ENCODE peak calls at places on chromosomes 1 and 21, in six cellular contexts. F is A549, I is GM12878, T is K562, M is HepG2, P is endothelial cell of umbilical vein. Z is an unnamed sample.

GRCh38 chr1:167592475-167592874 is 37.6 kb upstream of the RCSD1 start:
- DNase-seq in F (no peak), I (no peak), T (no peak), M (no peak), P (no peak), Z (no peak)

GRCh38 chr1:9120312-9120958 is 8.5 kb downstream of the GPR157 start:
- DNase-seq in F (no peak), I (no peak), T (no peak), M (no peak), P (no peak), Z (peak; percentile 41)

GRCh38 chr1:41171266-41171874 is 70.7 kb downstream of the SCMH1 start:
- DNase-seq in F (no peak), I (no peak), T (no peak), M (no peak), P (no peak), Z (no peak)

GRCh38 chr1:234925440-234926251 is 203.0 kb downstream of the TOMM20 start:
- DNase-seq in F (peak; percentile 84), I (peak; percentile 40), T (no peak), M (peak; percentile 80), P (peak; percentile 94), Z (no peak)

GRCh38 chr1:211829343-211830054 is 1.1 kb downstream of the LPGAT1 start:
- DNase-seq in F (peak; percentile 72), I (no peak), T (no peak), M (peak; percentile 82), P (no peak), Z (peak; percentile 34)

GRCh38 chr1:53656062-53656915 is 82.7 kb downstream of the GLIS1 start:
- DNase-seq in F (no peak), I (no peak), T (no peak), M (no peak), P (no peak), Z (no peak)

GRCh38 chr1:157252473-157252872 is 114.3 kb upstream of the ETV3 start:
- DNase-seq in F (no peak), I (no peak), T (no peak), M (peak; percentile 18), P (no peak), Z (peak; percentile 12)

GRCh38 chr1:155256101-155256852 is 994 bp upstream of the ENTREP3 start:
- DNase-seq in F (no peak), I (no peak), T (peak; percentile 10), M (no peak), P (no peak), Z (no peak)

GRCh38 chr1:85596947-85597346 is 16.4 kb downstream of the CCN1 start:
- DNase-seq in F (no peak), I (no peak), T (no peak), M (no peak), P (no peak), Z (no peak)

GRCh38 chr21:31264574-31264973 is 79.5 kb downstream of the TIAM1 start:
- DNase-seq in F (no peak), I (no peak), T (no peak), M (no peak), P (no peak), Z (no peak)

GRCh38 chr1:12811409-12811784 is 19.8 kb downstream of the PRAMEF11 start:
- DNase-seq in F (no peak), I (no peak), T (no peak), M (no peak), P (no peak), Z (no peak)

GRCh38 chr1:115337276-115337632 is 795 bp downstream of the NGF start:
- DNase-seq in F (no peak), I (no peak), T (no peak), M (no peak), P (no peak), Z (no peak)

GRCh38 chr1:75129660-75130311 is 4.4 kb upstream of the LHX8 start:
- DNase-seq in F (no peak), I (no peak), T (no peak), M (no peak), P (no peak), Z (no peak)

GRCh38 chr1:40750326-40750975 is 33.1 kb upstream of the KCNQ4 start:
- DNase-seq in F (no peak), I (no peak), T (no peak), M (no peak), P (no peak), Z (no peak)

GRCh38 chr1:104630567-104630966 is 880.9 kb downstream of the AMY1C start:
- DNase-seq in F (no peak), I (no peak), T (no peak), M (no peak), P (no peak), Z (no peak)

GRCh38 chr1:43349594-43350306 is 9.0 kb upstream of the CDC20 start:
- DNase-seq in F (no peak), I (no peak), T (no peak), M (no peak), P (no peak), Z (no peak)

GRCh38 chr1:32743380-32744062 is 41.0 kb upstream of the SYNC start:
- DNase-seq in F (no peak), I (no peak), T (no peak), M (no peak), P (peak; percentile 67), Z (no peak)

GRCh38 chr1:32741417-32742131 is 39.0 kb upstream of the SYNC start:
- DNase-seq in F (peak; percentile 69), I (no peak), T (peak; percentile 96), M (no peak), P (no peak), Z (no peak)

GRCh38 chr1:32742956-32743355 is 40.4 kb upstream of the SYNC start:
- DNase-seq in F (no peak), I (no peak), T (peak; percentile 54), M (no peak), P (no peak), Z (no peak)

GRCh38 chr1:32741067-32741416 is 38.5 kb upstream of the SYNC start:
- DNase-seq in F (no peak), I (no peak), T (no peak), M (no peak), P (no peak), Z (no peak)

DNA sequence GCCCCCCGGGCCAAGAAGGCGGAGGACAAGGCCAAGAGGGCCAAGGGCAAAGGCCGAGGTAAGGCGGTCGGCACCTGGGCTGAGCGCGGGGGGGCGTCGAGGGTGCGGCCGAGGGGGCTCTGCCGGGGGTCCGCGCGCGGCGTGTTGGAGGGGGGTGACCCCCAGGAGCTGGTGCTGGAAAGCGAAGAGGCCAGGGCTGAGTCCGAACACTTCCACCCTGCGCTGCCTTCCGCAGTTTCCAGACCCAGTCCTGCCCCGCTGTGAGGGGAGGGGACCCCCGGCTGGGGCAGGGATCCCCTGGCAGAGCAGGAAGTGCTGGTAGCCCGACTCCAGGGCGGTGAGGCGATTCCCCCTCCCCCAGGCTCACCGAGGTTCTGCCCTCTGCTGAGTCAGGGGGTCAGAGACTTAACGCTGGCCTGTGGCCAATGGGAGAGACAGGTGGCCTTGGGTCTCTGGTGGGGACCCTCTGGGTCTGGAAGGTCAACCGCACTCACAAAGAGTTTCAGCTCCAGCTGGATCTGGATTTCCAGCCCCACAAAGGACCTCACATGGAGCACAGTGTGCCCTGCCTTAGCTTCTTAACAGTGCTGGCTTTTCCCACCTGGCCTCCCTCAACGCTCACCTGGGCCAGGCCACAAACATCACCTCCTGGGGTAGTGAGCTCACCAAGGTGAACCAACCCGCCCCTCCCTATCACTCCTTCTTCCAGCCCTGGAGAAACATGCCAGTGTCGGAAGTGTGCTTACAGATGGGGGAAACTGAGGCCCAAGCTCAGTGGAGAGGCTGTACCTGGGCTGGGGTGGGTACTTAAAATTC is 39.8 kb upstream of the SYNC start:
- DNase-seq in F (no peak), I (no peak), T (peak; percentile 63), M (peak; percentile 48), P (no peak), Z (no peak)
- TF ChIP-seq POLR2A in F (no peak), I (no peak), T (no peak), M (peak; percentile 51), P (no peak), Z (no peak)

DNA sequence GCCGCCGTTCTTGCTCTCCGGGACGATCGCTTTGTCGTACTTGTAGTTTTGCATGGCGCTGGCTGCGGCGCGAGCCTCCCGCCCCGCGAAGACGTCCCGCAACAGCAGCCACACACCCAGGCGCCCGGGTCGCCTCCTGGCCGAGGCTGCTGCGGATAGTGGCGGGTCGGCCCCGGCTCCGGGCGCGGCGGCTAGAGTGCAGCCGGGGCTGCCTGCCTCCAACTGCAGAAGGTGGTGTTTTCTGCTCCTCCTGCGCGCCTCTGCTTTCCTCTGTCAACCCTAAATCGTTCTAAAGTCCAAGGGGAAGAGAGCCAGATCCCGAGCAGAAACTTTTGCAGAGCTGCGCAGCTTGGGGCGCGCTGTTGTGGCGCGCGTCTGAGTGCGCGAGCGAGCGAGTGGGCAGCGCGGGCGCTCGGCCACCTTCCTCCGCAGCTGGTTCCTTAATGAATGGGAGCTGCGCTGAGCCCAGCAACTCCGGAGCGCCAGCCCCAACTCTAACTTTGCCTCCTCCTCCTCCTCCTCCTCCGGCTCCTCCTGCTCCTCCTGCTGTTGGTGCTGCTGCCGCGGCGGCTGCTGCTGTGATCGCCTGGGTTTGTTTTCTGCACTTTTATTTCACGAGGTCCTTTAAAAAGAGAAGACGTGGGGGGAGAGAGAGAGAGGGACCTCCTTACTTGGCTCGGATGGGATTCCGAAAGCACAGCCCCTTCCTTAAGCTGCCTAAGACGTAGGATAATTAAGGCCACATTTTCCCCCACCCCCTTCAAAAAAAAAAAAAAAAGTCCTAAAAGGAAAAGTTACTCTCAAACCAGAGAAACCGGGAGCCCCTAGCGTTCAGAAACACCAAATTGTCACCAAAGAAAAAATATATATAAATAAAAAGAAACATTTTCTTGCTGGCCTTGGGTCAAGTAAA is at the start of gene PLPP3:
- DNase-seq in F (peak; percentile 81), I (no peak), T (peak; percentile 15), M (peak; percentile 79), P (peak; percentile 94), Z (peak; percentile 19)
- TF ChIP-seq MYC in F (no peak), I (no peak), T (no peak), M (peak; percentile 57), P (no peak), Z (no peak)

GRCh38 chr1:214076004-214076320 is 88.2 kb downstream of the PROX1 start:
- DNase-seq in F (no peak), I (no peak), T (no peak), M (no peak), P (no peak), Z (no peak)

GRCh38 chr1:214076341-214077035 is 88.7 kb downstream of the PROX1 start:
- DNase-seq in F (no peak), I (no peak), T (no peak), M (no peak), P (no peak), Z (no peak)

GRCh38 chr1:214074477-214074876 is 86.7 kb downstream of the PROX1 start:
- DNase-seq in F (no peak), I (no peak), T (no peak), M (no peak), P (peak; percentile 5), Z (no peak)

GRCh38 chr1:214075305-214076003 is 87.7 kb downstream of the PROX1 start:
- DNase-seq in F (no peak), I (no peak), T (no peak), M (no peak), P (no peak), Z (no peak)

DNA sequence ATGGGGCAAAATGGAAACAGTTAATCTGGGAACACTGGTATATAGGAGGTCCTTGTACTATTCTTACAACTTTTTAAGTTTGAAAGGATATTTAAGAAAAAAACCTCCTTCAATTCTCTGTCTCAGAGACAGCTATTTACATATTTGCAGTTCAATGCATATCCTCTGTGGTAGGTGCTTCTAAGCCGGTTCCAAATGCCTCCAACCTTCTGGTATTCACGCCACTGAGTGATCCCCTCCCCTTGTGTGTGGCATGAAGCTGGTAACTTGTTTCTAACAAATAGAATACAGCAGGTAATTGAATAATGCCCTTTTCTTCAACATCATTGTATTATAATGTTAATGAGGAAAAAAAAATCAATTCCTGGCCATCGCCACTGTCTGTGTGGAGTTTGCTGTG is 91.2 kb downstream of the PROX1 start:
- DNase-seq in F (no peak), I (no peak), T (no peak), M (no peak), P (no peak), Z (no peak)
- H3K4me3 ChIP-seq in F (no peak overlapping the region), I (no peak overlapping the region), T (no peak overlapping the region), M (no peak overlapping the region), P (no peak overlapping the region), Z (no peak overlapping the region)

GRCh38 chr1:159921700-159922498 is 3.4 kb downstream of the TAGLN2 start:
- DNase-seq in F (no peak), I (no peak), T (peak; percentile 61), M (no peak), P (peak; percentile 42), Z (no peak)
- TF ChIP-seq POLR2A in F (no peak), I (peak; percentile 71), T (no peak), M (no peak), P (peak; percentile 27), Z (no peak)

Z was measured in NB4.